ENCODE peak calls at places on chromosomes 1 and 21, in five cellular contexts. One of them, this sample, is unnamed.

GRCh38 chr1:42944207-42944928 is 14.3 kb downstream of the SLC2A1 start:
- DNase-seq in cerebellar cortex: no peak
- DNase-seq in left lung: peak; percentile 78
- DNase-seq in GM20000: no peak
- DNase-seq in OCI-M1: peak; percentile 78
- DNase-seq in this sample: peak; percentile 58

GRCh38 chr1:13956386-13956785 is 256.4 kb downstream of the PRDM2 start:
- DNase-seq in cerebellar cortex: no peak
- DNase-seq in OCI-M1: no peak
- DNase-seq in left lung: no peak
- DNase-seq in GM20000: no peak
- DNase-seq in this sample: no peak

GRCh38 chr1:214439352-214440119 is 111.9 kb downstream of the PTPN14 start:
- DNase-seq in cerebellar cortex: no peak
- DNase-seq in OCI-M1: peak; percentile 77
- DNase-seq in GM20000: peak; percentile 42
- DNase-seq in left lung: no peak
- DNase-seq in this sample: no peak

GRCh38 chr21:19244502-19245187 is 841.1 kb upstream of the TMPRSS15 start:
- DNase-seq in cerebellar cortex: no peak
- DNase-seq in GM20000: no peak
- DNase-seq in OCI-M1: no peak
- DNase-seq in left lung: no peak
- DNase-seq in this sample: no peak

GRCh38 chr1:41811978-41812852 is 106.5 kb downstream of the HIVEP3 start:
- DNase-seq in cerebellar cortex: peak; percentile 68
- DNase-seq in GM20000: peak; percentile 58
- DNase-seq in OCI-M1: peak; percentile 74
- DNase-seq in left lung: no peak
- DNase-seq in this sample: peak; percentile 93

GRCh38 chr1:63780541-63780940 is 6.7 kb downstream of the ROR1 start:
- DNase-seq in cerebellar cortex: no peak
- DNase-seq in left lung: no peak
- DNase-seq in GM20000: no peak
- DNase-seq in OCI-M1: no peak
- DNase-seq in this sample: no peak

GRCh38 chr21:20720623-20721022 is 277.6 kb upstream of the NCAM2 start:
- DNase-seq in left lung: no peak
- DNase-seq in cerebellar cortex: no peak
- DNase-seq in GM20000: no peak
- DNase-seq in OCI-M1: peak; percentile 33
- DNase-seq in this sample: no peak

GRCh38 chr1:113987259-113987658 is 8.0 kb downstream of the OLFML3 start:
- DNase-seq in cerebellar cortex: no peak
- DNase-seq in GM20000: no peak
- DNase-seq in OCI-M1: no peak
- DNase-seq in left lung: no peak
- DNase-seq in this sample: no peak

GRCh38 chr1:91199988-91200387 is 178.2 kb upstream of the ZNF644 start:
- DNase-seq in left lung: no peak
- DNase-seq in cerebellar cortex: no peak
- DNase-seq in OCI-M1: no peak
- DNase-seq in GM20000: no peak
- DNase-seq in this sample: no peak

GRCh38 chr1:228737613-228738012 is 2.3 kb downstream of the RHOU start:
- DNase-seq in left lung: no peak
- DNase-seq in cerebellar cortex: no peak
- DNase-seq in GM20000: no peak
- DNase-seq in OCI-M1: no peak
- DNase-seq in this sample: no peak

GRCh38 chr21:20882462-20883415 is 115.5 kb upstream of the NCAM2 start:
- DNase-seq in GM20000: no peak
- DNase-seq in OCI-M1: peak; percentile 91
- DNase-seq in cerebellar cortex: peak; percentile 23
- DNase-seq in left lung: no peak
- DNase-seq in this sample: no peak

GRCh38 chr1:39720094-39720999 is 18.3 kb upstream of the PPIE start:
- DNase-seq in cerebellar cortex: peak; percentile 87
- DNase-seq in GM20000: peak; percentile 47
- DNase-seq in left lung: no peak
- DNase-seq in OCI-M1: peak; percentile 83
- DNase-seq in this sample: peak; percentile 70

GRCh38 chr1:3009556-3009955 is 11.7 kb upstream of the ACTRT2 start:
- DNase-seq in cerebellar cortex: no peak
- DNase-seq in GM20000: no peak
- DNase-seq in OCI-M1: no peak
- DNase-seq in left lung: no peak
- DNase-seq in this sample: no peak

GRCh38 chr1:239126881-239127280 is 259.5 kb upstream of the CHRM3 start:
- DNase-seq in GM20000: no peak
- DNase-seq in left lung: no peak
- DNase-seq in cerebellar cortex: no peak
- DNase-seq in OCI-M1: no peak
- DNase-seq in this sample: no peak

GRCh38 chr1:21946836-21947587 is 9.9 kb upstream of the HSPG2 start:
- DNase-seq in left lung: no peak
- DNase-seq in GM20000: no peak
- DNase-seq in OCI-M1: no peak
- DNase-seq in cerebellar cortex: no peak
- DNase-seq in this sample: no peak

GRCh38 chr1:4219111-4219510 is 319.0 kb upstream of the C1orf174 start:
- DNase-seq in OCI-M1: no peak
- DNase-seq in cerebellar cortex: no peak
- DNase-seq in GM20000: no peak
- DNase-seq in left lung: no peak
- DNase-seq in this sample: no peak

GRCh38 chr1:241605146-241605805 is 34.9 kb downstream of the CHML start:
- DNase-seq in left lung: no peak
- DNase-seq in cerebellar cortex: peak; percentile 6
- DNase-seq in OCI-M1: peak; percentile 48
- DNase-seq in GM20000: no peak
- DNase-seq in this sample: no peak